ENCODE peak calls at places on chromosome 9, in four cellular contexts. O, Y, L and T are unnamed samples.

GRCh38 chr9:37033141-37033540 is 927 bp downstream of the PAX5 start:
- DNase-seq in O (no peak), L (no peak), Y (no peak), T (no peak)

GRCh38 chr9:38622083-38622674 is 1.8 kb upstream of the ANKRD18A start:
- DNase-seq in Y (no peak), L (peak), O (no peak), T (no peak)

GRCh38 chr9:4016789-4017188 is 283.1 kb downstream of the GLIS3 start:
- DNase-seq in L (no peak), O (no peak), Y (no peak), T (no peak)

GRCh38 chr9:4970970-4971641 is 14.0 kb upstream of the JAK2 start:
- DNase-seq in L (no peak), Y (peak), O (no peak), T (no peak)

GRCh38 chr9:80448996-80449395 is 877.2 kb downstream of the TLE4 start:
- DNase-seq in O (no peak), L (no peak), Y (no peak), T (no peak)

GRCh38 chr9:114214181-114214580 is 58.8 kb downstream of the COL27A1 start:
- DNase-seq in O (no peak), L (no peak), Y (no peak), T (no peak)

GRCh38 chr9:4297795-4298254 is 2.0 kb downstream of the GLIS3 start:
- DNase-seq in Y (no peak), O (peak), L (peak), T (peak)

GRCh38 chr9:130500340-130500771 is 55.6 kb downstream of the ASS1 start:
- DNase-seq in O (no peak), Y (no peak), L (no peak), T (no peak)

GRCh38 chr9:128523199-128523925 is 18.8 kb downstream of the GLE1 start:
- DNase-seq in L (no peak), Y (no peak), O (no peak), T (no peak)

GRCh38 chr9:38201844-38202243 is 132.8 kb upstream of the SHB start:
- DNase-seq in O (no peak), L (no peak), Y (no peak), T (no peak)

GRCh38 chr9:114276908-114277821 is 45.7 kb upstream of the ORM1 start:
- DNase-seq in Y (no peak), O (no peak), L (no peak), T (no peak)

GRCh38 chr9:130539473-130540223 is 39.7 kb upstream of the FUBP3 start:
- DNase-seq in L (no peak), O (no peak), Y (no peak), T (no peak)

GRCh38 chr9:18067553-18068120 is 406.3 kb upstream of the ADAMTSL1 start:
- DNase-seq in O (no peak), Y (no peak), L (no peak), T (peak)

GRCh38 chr9:37035472-37036236 is 1.6 kb upstream of the PAX5 start:
- DNase-seq in O (no peak), L (no peak), Y (no peak), T (no peak)

GRCh38 chr9:16385590-16386578 is 484.6 kb downstream of the BNC2 start:
- DNase-seq in Y (no peak), O (no peak), L (no peak), T (no peak)

GRCh38 chr9:4661165-4662095 is 664 bp upstream of the PLPP6 start:
- DNase-seq in Y (no peak), O (no peak), L (no peak), T (no peak)

GRCh38 chr9:79609468-79610018 is 37.8 kb downstream of the TLE4 start:
- DNase-seq in O (no peak), Y (no peak), L (no peak), T (no peak)

GRCh38 chr9:34363619-34364351 is 12.9 kb downstream of the MYORG start:
- DNase-seq in Y (no peak), L (no peak), O (no peak), T (no peak)

GRCh38 chr9:79977510-79978197 is 405.9 kb downstream of the TLE4 start:
- DNase-seq in Y (no peak), L (no peak), O (no peak), T (no peak)

GRCh38 chr9:126421567-126422428 is 95.2 kb downstream of the MVB12B start:
- DNase-seq in O (no peak), L (no peak), Y (no peak), T (no peak)

GRCh38 chr9:3359048-3359692 is 166.6 kb downstream of the RFX3 start:
- DNase-seq in Y (no peak), O (no peak), L (no peak), T (no peak)

GRCh38 chr9:70192707-70193106 is 66.1 kb upstream of the SMC5 start:
- DNase-seq in L (no peak), Y (no peak), O (no peak), T (no peak)

GRCh38 chr9:111986035-111986556 is 89.5 kb downstream of the UGCG start:
- DNase-seq in O (no peak), Y (no peak), L (no peak), T (no peak)

GRCh38 chr9:272251-273213 is 57.9 kb downstream of the DOCK8 start:
- DNase-seq in L (no peak), Y (peak), O (peak), T (no peak)

GRCh38 chr9:17928228-17928627 is 349.4 kb downstream of the SH3GL2 start:
- DNase-seq in O (no peak), Y (no peak), L (no peak), T (no peak)

GRCh38 chr9:123353984-123354591 is 1.9 kb upstream of the CRB2 start:
- DNase-seq in L (peak), Y (no peak), O (peak), T (peak)

GRCh38 chr9:38652044-38652443 is 31.6 kb upstream of the ANKRD18A start:
- DNase-seq in Y (no peak), L (no peak), O (no peak), T (no peak)

GRCh38 chr9:89850633-89851325 is 246.0 kb downstream of the GADD45G start:
- DNase-seq in L (no peak), O (no peak), Y (no peak), T (no peak)

GRCh38 chr9:20620658-20621552 is 1.4 kb downstream of the MLLT3 start:
- DNase-seq in Y (no peak), L (no peak), O (no peak), T (no peak)

GRCh38 chr9:100287186-100287585 is 65.6 kb downstream of the TEX10 start:
- DNase-seq in L (no peak), O (no peak), Y (no peak), T (no peak)

GRCh38 chr9:134099123-134099761 is 31.4 kb upstream of the BRD3 start:
- DNase-seq in Y (peak), O (peak), L (peak), T (peak)

GRCh38 chr9:76692448-76693129 is 71.6 kb upstream of the PCA3 start:
- DNase-seq in O (no peak), Y (no peak), L (no peak), T (no peak)

GRCh38 chr9:134053401-134053871 is 14.4 kb downstream of the BRD3 start:
- DNase-seq in O (no peak), L (no peak), Y (no peak), T (no peak)

GRCh38 chr9:89919171-89919681 is 314.4 kb downstream of the GADD45G start:
- DNase-seq in Y (peak), L (peak), O (no peak), T (no peak)

GRCh38 chr9:35910613-35911488 is 1.6 kb downstream of the SPAAR start:
- DNase-seq in O (peak), L (peak), Y (no peak), T (peak)

GRCh38 chr9:134320195-134320885 is 5.9 kb upstream of the RXRA start:
- DNase-seq in L (no peak), O (no peak), Y (no peak), T (no peak)

DNA sequence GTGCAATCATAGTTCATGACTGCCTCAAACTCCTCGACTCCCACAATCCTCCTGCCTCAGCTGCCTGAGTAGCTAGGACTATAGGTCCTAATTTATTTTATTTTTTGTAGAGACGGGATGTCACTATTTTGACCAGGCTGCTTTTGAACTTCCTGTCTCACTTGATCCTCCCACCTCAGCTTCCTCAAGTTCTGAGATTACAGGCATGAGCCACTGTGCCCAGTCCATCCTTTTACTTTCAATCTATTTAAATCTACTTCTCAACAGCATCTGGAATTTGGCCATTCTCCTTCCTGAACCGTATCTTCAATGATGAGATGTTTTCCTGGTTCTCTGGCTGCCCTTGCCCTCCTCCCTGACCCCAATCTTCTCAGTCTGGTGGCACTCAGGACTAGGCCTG is 12.2 kb upstream of the GRIN1 start:
- DNase-seq in Y (no peak), L (no peak), O (no peak), T (no peak)
- TF ChIP-seq BHLHE40 in Y (no peak), L (no peak), O (no peak), T (no peak)

DNA sequence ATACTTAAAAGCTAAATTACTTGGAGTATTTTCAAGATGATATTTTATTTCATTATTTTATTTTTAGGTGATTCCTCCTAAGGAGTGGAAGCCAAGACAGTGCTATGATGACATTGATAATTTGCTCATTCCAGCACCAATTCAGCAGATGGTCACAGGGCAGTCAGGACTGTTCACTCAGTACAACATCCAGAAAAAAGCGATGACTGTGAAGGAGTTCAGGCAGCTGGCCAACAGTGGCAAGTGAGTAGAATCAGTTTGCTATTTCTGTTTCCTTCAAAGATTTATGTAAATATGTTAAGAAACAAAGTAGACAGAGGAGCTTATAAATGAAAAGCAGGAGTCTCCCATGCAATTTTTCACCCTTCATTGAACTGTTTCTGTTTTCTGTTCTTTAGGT is 47.8 kb downstream of the KDM4C start:
- DNase-seq in L (no peak), O (no peak), Y (no peak), T (no peak)
- TF ChIP-seq FOXK2 in L (no peak), O (no peak), Y (no peak), T (no peak)

DNA sequence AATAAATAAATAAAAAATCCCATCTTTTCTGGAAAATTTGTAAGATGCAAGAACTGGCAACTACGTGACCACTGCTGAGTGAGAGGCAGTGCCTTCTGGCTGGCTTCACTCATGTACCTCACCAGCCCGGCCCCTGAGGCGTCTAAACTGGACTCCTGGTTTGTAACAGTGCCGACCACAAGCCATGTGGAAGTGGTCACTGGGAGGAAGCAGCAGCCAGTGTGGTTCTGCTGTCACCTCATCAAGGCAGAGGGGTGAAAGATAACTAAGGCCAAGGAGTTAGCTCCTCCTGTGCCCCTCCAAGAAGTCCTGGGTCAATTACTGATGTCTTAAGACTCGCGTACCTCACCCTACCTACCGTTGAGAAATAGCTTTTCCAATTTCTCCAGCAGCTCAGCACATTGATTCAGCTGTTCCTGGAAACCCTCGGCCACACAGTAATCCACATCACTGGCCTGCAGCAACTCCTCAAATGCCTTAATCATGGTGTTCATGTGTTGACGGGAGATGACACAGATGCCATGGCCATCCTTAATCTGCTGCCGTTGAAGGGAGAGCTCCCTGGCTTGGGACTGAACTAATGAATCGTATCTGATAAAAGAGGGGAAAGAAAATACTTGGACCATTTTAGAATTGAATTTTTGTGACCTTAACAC is 142.9 kb downstream of the CDK5RAP2 start:
- DNase-seq in Y (no peak), O (no peak), L (no peak), T (no peak)
- TF ChIP-seq FOXM1 in Y (no peak), O (no peak), L (no peak), T (no peak)

DNA sequence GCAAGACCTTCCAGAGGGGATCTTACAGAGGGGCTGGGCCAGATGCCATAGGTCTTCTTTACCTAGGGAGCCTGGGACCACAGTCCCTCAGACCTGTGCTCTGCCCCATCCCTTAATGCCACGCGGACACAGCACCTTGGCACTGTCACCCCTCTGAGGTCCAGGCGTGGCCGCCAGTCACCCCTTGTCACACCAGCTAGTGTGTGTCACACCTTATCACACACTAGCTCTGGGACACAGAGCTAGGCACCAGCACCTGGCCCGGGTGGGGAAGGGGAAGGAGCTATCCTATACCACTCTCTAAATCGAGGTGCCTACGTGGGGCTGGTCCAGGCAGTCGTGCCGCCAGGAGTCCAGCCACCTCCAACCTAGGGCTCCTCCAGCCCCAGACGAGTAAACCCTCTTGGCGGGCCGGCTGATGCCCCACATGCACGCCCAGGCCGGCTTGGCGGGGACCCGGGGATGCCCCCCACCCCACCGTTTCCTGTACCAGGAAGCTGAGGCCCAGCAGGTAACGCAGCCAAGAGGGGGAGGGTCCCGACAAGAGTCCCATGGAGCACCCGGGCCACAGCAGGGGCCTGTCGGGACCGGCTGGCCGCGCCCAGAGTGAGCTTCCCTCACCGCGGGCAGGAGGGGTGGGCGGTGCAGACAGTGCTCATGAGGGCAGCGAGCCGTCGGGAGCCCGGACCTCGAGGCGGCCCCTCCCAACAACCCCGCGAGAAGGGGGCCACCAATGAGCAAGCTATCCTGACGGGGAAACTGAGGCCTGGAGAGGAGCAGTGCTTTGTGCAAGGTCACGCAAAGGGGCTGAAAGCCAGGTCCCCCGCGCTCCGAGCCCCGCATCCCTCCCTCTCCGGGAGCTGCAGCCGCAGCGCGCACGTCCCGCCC is 578 bp downstream of the CORO2A start:
- DNase-seq in Y (no peak), O (peak), L (no peak), T (peak)
- TF ChIP-seq BHLHE40 in Y (no peak), O (no peak), L (no peak), T (no peak)

GRCh38 chr9:22117511-22118388 is 108.6 kb upstream of the CDKN2B start:
- DNase-seq in L (peak), O (no peak), Y (no peak), T (no peak)
- TF ChIP-seq FOXK2 in L (no peak), O (no peak), Y (no peak), T (no peak)

DNA sequence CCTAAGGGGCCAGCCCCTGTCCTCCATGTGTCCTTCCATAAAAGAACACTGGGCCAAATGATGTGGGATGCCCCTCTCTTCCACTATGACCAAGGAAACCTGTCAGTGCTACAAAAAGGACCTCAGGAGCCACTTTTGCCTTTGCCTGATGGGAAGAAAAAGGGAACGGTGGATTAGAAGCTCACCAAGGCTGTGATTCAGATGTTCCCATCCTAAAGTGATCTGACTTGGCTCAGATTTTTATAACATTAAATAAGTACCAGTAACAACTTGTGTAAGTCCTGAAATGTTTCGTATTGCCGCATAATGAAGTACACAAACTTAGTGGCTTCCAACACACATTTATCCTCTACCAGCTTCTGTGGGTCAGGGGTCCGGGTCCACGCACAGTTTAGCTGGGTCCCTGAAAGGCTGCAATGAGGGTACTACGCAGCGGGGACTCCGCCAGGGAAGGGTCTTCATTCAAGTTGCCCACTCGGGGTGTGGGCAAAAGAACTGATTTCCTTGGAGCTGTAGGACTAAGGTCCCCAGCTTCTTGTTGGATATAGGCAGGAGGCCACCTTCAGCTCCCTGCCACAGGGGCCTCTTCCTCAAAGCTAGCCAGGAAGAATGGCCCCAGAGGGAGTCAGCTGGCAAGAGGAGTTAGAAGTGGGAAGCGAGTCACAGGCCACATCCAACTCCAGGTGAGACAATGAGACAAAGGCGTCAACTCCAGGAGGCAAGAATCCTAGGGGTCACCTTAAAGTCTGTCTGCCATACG is 60.4 kb downstream of the RAPGEF1 start:
- DNase-seq in O (no peak), L (no peak), Y (no peak), T (no peak)
- TF ChIP-seq FOXM1 in O (no peak), L (no peak), Y (no peak), T (no peak)

GRCh38 chr9:136142416-136142800 is 23.7 kb upstream of the TMEM250 start:
- DNase-seq in Y (no peak), L (no peak), O (no peak), T (no peak)

GRCh38 chr9:136140046-136140445 is 21.4 kb upstream of the TMEM250 start:
- DNase-seq in Y (no peak), O (no peak), L (no peak), T (no peak)

GRCh38 chr9:136141716-136142415 is 23.2 kb upstream of the TMEM250 start:
- DNase-seq in L (no peak), O (no peak), Y (no peak), T (no peak)

GRCh38 chr9:136142859-136143214 is 24.2 kb upstream of the TMEM250 start:
- DNase-seq in Y (no peak), L (no peak), O (no peak), T (no peak)

DNA sequence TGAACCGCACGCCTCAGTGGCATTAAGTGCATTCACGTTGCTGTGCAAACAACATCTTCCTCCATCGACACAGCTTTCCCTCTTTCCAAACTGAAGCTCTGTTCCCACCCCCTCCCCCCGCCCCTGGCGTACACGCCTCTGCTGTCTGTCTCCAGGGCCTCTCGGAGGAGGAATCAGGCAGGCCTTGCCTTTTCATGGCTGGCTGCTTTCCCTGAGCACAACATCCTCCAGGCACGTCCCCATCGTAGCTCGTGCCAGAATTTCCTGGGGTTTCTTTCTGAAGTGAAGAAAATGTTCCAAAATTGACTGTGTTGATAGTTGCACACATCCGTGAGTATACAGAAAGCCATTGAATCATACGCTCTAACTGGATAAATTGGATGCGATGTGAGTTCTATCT is 22.3 kb upstream of the TMEM250 start:
- DNase-seq in Y (no peak), L (no peak), O (no peak), T (no peak)
- TF ChIP-seq BHLHE40 in Y (no peak), L (no peak), O (no peak), T (no peak)